ENCODE peak calls at places on chromosome 2, in five cellular contexts. L is A172; C is SW480; G is fibroblast of pulmonary artery; Z is stimulated activated CD4-positive, alpha-beta T cell treated with anti-CD3 and anti-CD28 coated beads, Interleukin-1b, Interleukin-23, amount 100 ng/mL, for 24 hours. I is an unnamed sample.

GRCh38 chr2:43125090-43125998 is 101.1 kb downstream of the ZFP36L2 start:
- DNase-seq in L (no peak), C (no peak), Z (no peak), G (no peak), I (no peak)

GRCh38 chr2:62407401-62407800 is 98.6 kb downstream of the TMEM17 start:
- DNase-seq in Z (no peak), G (no peak), C (no peak), L (no peak), I (no peak)

GRCh38 chr2:67485431-67485830 is 88.3 kb downstream of the ETAA1 start:
- DNase-seq in G (peak), C (peak), L (peak), Z (no peak), I (no peak)

GRCh38 chr2:74037379-74037860 is 52.7 kb downstream of the TET3 start:
- DNase-seq in C (no peak), G (peak), Z (no peak), L (no peak), I (no peak)

GRCh38 chr2:46493971-46494250 is 14.5 kb downstream of the TMEM247 start:
- DNase-seq in Z (no peak), L (no peak), C (no peak), G (no peak), I (no peak)

GRCh38 chr2:74373189-74373588 is 6.9 kb downstream of the DCTN1 start:
- DNase-seq in Z (no peak), L (peak), G (no peak), C (no peak), I (no peak)

GRCh38 chr2:223464071-223464470 is 138.1 kb downstream of the SCG2 start:
- DNase-seq in C (no peak), Z (no peak), G (peak), L (no peak), I (no peak)

GRCh38 chr2:8310557-8311455 is 371.1 kb upstream of the ID2 start:
- DNase-seq in Z (peak), L (no peak), C (no peak), G (no peak), I (no peak)

GRCh38 chr2:176518823-176519222 is 249.6 kb downstream of the MTX2 start:
- DNase-seq in G (peak), C (no peak), L (peak), Z (no peak), I (no peak)

I was measured in HepG2.